ENCODE peak calls at places on chromosome 3, in four cellular contexts. A is upper lobe of right lung, M is foreskin fibroblast, V is lower leg skin. N is an unnamed sample.

GRCh38 chr3:20022954-20023644 is 11.0 kb upstream of the PP2D1 start:
- DNase-seq in A (no peak), M (no peak), V (no peak), N (no peak)

GRCh38 chr3:13282528-13282985 is 137.6 kb downstream of the NUP210 start:
- DNase-seq in A (no peak), M (no peak), V (no peak), N (no peak)

GRCh38 chr3:47685037-47685436 is 96.7 kb downstream of the SMARCC1 start:
- DNase-seq in A (no peak), M (no peak), V (no peak), N (no peak)

GRCh38 chr3:195616681-195617080 is 32.9 kb upstream of the APOD start:
- DNase-seq in A (no peak), M (no peak), V (no peak), N (no peak)

GRCh38 chr3:78846688-78847087 is 921.1 kb downstream of the ROBO1 start:
- DNase-seq in A (no peak), M (peak), V (no peak), N (no peak)

GRCh38 chr3:119778176-119778575 is 3.7 kb upstream of the NR1I2 start:
- DNase-seq in A (no peak), M (no peak), V (no peak), N (no peak)

GRCh38 chr3:15345051-15345607 is 12.7 kb upstream of the SH3BP5 start:
- DNase-seq in A (no peak), M (no peak), V (no peak), N (no peak)

GRCh38 chr3:122403489-122403888 is 12.4 kb downstream of the WDR5B start:
- DNase-seq in A (no peak), M (no peak), V (no peak), N (no peak)

GRCh38 chr3:152421162-152421561 is 152.4 kb downstream of the MBNL1 start:
- DNase-seq in A (no peak), M (no peak), V (no peak), N (no peak)

GRCh38 chr3:128011140-128011539 is 41.1 kb upstream of the SEC61A1 start:
- DNase-seq in A (peak), M (no peak), V (no peak), N (no peak)

GRCh38 chr3:53346514-53346913 is 829 bp downstream of the DCP1A start:
- DNase-seq in A (no peak), M (no peak), V (no peak), N (no peak)

GRCh38 chr3:194328080-194328571 is 23.0 kb downstream of the CPN2 start:
- DNase-seq in A (no peak), M (no peak), V (no peak), N (no peak)

GRCh38 chr3:38556640-38557358 is 60.7 kb downstream of the EXOG start:
- DNase-seq in A (peak), M (no peak), V (no peak), N (no peak)

GRCh38 chr3:73601031-73601430 is 23.7 kb downstream of the PDZRN3 start:
- DNase-seq in A (no peak), M (no peak), V (no peak), N (no peak)

GRCh38 chr3:178140491-178140890 is 395.7 kb upstream of the KCNMB2 start:
- DNase-seq in A (no peak), M (peak), V (no peak), N (no peak)